ENCODE peak calls at places on chromosomes 11 and 22, in five cellular contexts. Q, F, U, Z and M are unnamed samples.

GRCh38 chr11:119195680-119196079 is 10.4 kb downstream of the NHERF4 start:
- DNase-seq in F (peak; percentile 50), U (peak; percentile 68), Q (peak; percentile 43), Z (peak; percentile 67), M (no peak)

GRCh38 chr11:62217191-62217748 is 8.8 kb downstream of the SCGB2A1 start:
- DNase-seq in Z (peak; percentile 31), F (no peak), U (peak; percentile 22), Q (peak; percentile 19), M (peak; percentile 38)

GRCh38 chr11:123143476-123143875 is 51.6 kb downstream of the CLMP start:
- DNase-seq in Z (no peak), F (no peak), U (no peak), Q (no peak), M (no peak)

GRCh38 chr11:111719379-111719778 is 46.8 kb downstream of the PPP2R1B start:
- DNase-seq in U (no peak), F (no peak), Z (peak; percentile 46), Q (no peak), M (no peak)

GRCh38 chr11:97289823-97290222 is 900.0 kb downstream of the JRKL start:
- DNase-seq in U (no peak), Z (no peak), F (no peak), Q (no peak), M (no peak)

GRCh38 chr11:47282462-47282861 is 12.5 kb downstream of the MADD start:
- DNase-seq in Z (no peak), F (no peak), Q (no peak), U (no peak), M (no peak)

GRCh38 chr11:78080084-78080817 is 589 bp upstream of the NDUFC2 start:
- DNase-seq in Z (no peak), U (no peak), Q (no peak), F (no peak), M (no peak)

GRCh38 chr11:110379936-110380335 is 49.8 kb upstream of the FDX1 start:
- DNase-seq in F (no peak), U (no peak), Z (no peak), Q (no peak), M (no peak)

GRCh38 chr11:95768521-95768920 is 21.1 kb downstream of the FAM76B start:
- DNase-seq in F (no peak), U (no peak), Q (no peak), Z (no peak), M (no peak)
- TF ChIP-seq MYC in F (no peak), U (no peak), Q (no peak), Z (no peak), M (no peak)

DNA sequence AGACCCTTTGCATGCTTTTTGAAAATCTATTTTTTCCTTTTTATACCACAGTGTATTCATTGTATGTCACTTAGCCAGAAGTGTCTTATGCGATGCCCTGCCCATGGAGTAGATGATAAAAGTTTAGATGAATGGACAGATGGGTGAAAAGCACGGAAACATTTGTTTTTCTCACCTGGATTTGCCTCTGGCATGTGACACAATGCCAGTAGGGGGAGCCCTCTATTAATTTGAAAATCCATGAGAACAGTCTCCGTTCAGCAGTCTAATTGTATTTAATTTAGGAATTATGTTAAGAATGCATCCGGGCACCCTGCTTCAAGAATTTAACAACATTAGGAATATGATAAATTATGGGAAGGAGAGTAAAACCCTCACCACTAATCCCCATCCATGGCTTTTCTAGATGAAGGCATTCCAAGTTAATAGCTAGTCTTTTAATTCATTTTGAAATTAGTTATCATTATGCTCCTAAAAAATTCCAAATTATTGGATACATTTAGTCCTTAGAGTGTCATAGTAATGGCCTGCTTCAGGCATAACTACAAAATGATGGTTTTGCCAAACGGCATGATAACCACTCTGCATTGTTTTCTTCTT is 55.3 kb upstream of the ALKBH3 start:
- DNase-seq in Q (peak; percentile 8), U (peak; percentile 14), F (peak; percentile 10), Z (peak; percentile 45), M (peak; percentile 23)
- TF ChIP-seq MYC in Q (no peak), U (no peak), F (no peak), Z (no peak), M (no peak)

DNA sequence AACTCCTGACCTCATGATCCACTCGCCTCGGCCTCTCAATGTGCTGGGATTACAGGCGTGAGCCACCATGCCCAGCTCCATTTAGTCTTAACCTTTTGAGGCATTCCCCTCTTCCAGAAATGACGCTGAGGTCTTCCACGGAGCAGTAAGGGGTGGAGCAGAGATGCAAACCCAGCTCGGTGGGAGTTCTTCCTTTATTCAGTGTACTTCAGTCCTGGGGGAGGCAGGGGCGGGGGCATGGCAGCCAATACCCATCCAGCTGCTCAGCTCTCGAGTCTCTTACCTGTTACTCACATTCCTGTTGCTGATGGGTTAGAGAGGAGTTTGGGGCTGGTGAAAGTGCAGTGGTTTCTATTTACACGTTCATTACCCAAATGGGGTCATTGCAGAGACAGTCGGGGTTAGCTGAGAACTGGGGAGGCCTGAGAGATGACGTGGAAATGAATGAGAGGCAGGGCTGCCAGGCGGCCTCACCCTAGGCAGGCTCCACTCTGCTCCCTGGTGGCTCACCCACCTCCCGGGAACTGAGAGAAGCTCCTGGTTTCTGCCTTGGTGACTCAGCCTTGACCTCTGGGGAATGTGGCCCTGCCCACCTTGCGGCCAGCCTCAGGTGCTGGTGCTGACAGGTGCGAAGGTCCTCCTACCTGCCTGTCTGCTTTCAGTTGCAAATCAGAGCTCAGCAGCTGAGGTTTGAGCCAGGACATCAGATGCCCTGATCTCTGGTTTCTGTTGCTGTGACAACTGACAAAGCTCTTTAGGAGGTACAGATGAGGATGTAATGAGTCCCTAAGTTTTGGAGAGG is 13.4 kb upstream of the ST14 start:
- DNase-seq in F (peak; percentile 52), U (no peak), Q (peak; percentile 65), Z (peak; percentile 26), M (no peak)
- TF ChIP-seq MYC in F (no peak), U (no peak), Q (peak; percentile 24), Z (no peak), M (no peak)

GRCh38 chr11:68796779-68797178 is 44.9 kb downstream of the CPT1A start:
- DNase-seq in F (no peak), Q (no peak), Z (no peak), U (no peak), M (no peak)

GRCh38 chr11:68803766-68804165 is 38.0 kb downstream of the CPT1A start:
- DNase-seq in Q (no peak), U (no peak), F (no peak), Z (no peak), M (no peak)

GRCh38 chr11:68792400-68792955 is 41.2 kb upstream of the TESMIN start:
- DNase-seq in U (no peak), Q (no peak), Z (no peak), F (no peak), M (no peak)

GRCh38 chr11:68798221-68798813 is 43.4 kb downstream of the CPT1A start:
- DNase-seq in U (peak; percentile 49), F (no peak), Q (peak; percentile 12), Z (peak; percentile 10), M (peak; percentile 55)
- TF ChIP-seq MYC in U (no peak), F (no peak), Q (no peak), Z (no peak), M (no peak)

GRCh38 chr22:19916006-19916405 is 25.6 kb upstream of the COMT start:
- DNase-seq in Q (no peak), U (no peak), Z (no peak), F (no peak), M (no peak)
- TF ChIP-seq MYC in Q (no peak), U (no peak), Z (no peak), F (no peak), M (no peak)

GRCh38 chr22:46350646-46351045 is 15.1 kb downstream of the TRMU start:
- DNase-seq in F (no peak), U (no peak), Z (no peak), Q (no peak), M (no peak)
- TF ChIP-seq MYC in F (no peak), U (no peak), Z (no peak), Q (no peak), M (no peak)